ENCODE peak calls at places on chromosome 11, in seven cellular contexts. U is OCI-LY7, K is cardiac muscle cell, M is kidney epithelial cell, H is tibial artery, D is uterus, W is epithelial cell of esophagus. G is an unnamed sample.
A peak's percentile ranks its signal among the peaks of the same experiment; 100 is the strongest.

GRCh38 chr11:66981976-66982578 is 7.0 kb downstream of the C11orf86 start:
- DNase-seq in U (no peak), K (no peak), M (peak; percentile 72), H (peak; percentile 90), D (peak; percentile 50), W (peak; percentile 94), G (peak; percentile 97)

GRCh38 chr11:9796854-9797253 is 133.0 kb downstream of the SWAP70 start:
- DNase-seq in U (no peak), K (no peak), M (no peak), H (no peak), D (no peak), W (no peak), G (peak; percentile 61)

GRCh38 chr11:31887180-31887579 is 76.1 kb upstream of the PAX6 start:
- DNase-seq in U (no peak), K (no peak), M (no peak), H (no peak), D (no peak), W (no peak), G (no peak)

GRCh38 chr11:130765369-130765768 is 150.9 kb downstream of the SNX19 start:
- DNase-seq in U (no peak), K (no peak), M (no peak), H (no peak), D (no peak), W (no peak), G (no peak)

GRCh38 chr11:882593-882992 is 28.0 kb downstream of the CHID1 start:
- DNase-seq in U (no peak), K (no peak), M (no peak), H (no peak), D (no peak), W (no peak), G (peak; percentile 54)

GRCh38 chr11:73968356-73968966 is 14.2 kb downstream of the UCP2 start:
- DNase-seq in U (no peak), K (no peak), M (no peak), H (no peak), D (no peak), W (no peak), G (no peak)

GRCh38 chr11:107683807-107684206 is 28.0 kb downstream of the SLN start:
- DNase-seq in U (peak; percentile 2), K (no peak), M (no peak), H (no peak), D (no peak), W (peak; percentile 37), G (peak; percentile 19)

GRCh38 chr11:61913699-61914395 is 3.5 kb downstream of the RAB3IL1 start:
- DNase-seq in U (no peak), K (no peak), M (no peak), H (peak; percentile 19), D (no peak), W (no peak), G (no peak)

GRCh38 chr11:69431136-69431535 is 50.3 kb upstream of the LINC01488 start:
- DNase-seq in U (no peak), K (no peak), M (no peak), H (no peak), D (no peak), W (no peak), G (no peak)

GRCh38 chr11:67674442-67674871 is at the start of gene ALDH3B2:
- DNase-seq in U (no peak), K (no peak), M (peak; percentile 2), H (no peak), D (no peak), W (peak; percentile 97), G (no peak)

GRCh38 chr11:72278911-72279310 is 34.9 kb upstream of the PHOX2A start:
- DNase-seq in U (no peak), K (no peak), M (peak; percentile 18), H (no peak), D (no peak), W (peak; percentile 13), G (peak; percentile 18)

GRCh38 chr11:11998091-11998781 is 10.2 kb downstream of the DKK3 start:
- DNase-seq in U (no peak), K (no peak), M (peak; percentile 82), H (no peak), D (no peak), W (peak; percentile 89), G (peak; percentile 86)

GRCh38 chr11:94546886-94547285 is 3.2 kb downstream of the FUT4 start:
- DNase-seq in U (no peak), K (peak; percentile 18), M (no peak), H (no peak), D (no peak), W (peak; percentile 63), G (peak; percentile 25)

GRCh38 chr11:118913411-118914125 is 12.2 kb downstream of the BCL9L start:
- DNase-seq in U (no peak), K (no peak), M (no peak), H (no peak), D (peak; percentile 33), W (peak; percentile 39), G (no peak)

GRCh38 chr11:48093795-48094642 is 113.7 kb downstream of the PTPRJ start:
- DNase-seq in U (no peak), K (peak; percentile 66), M (no peak), H (no peak), D (no peak), W (peak; percentile 23), G (peak; percentile 61)

GRCh38 chr11:9155930-9156329 is 64.5 kb upstream of the SCUBE2 start:
- DNase-seq in U (no peak), K (no peak), M (no peak), H (no peak), D (no peak), W (no peak), G (no peak)

GRCh38 chr11:74466916-74467885 is at the start of gene KCNE3:
- DNase-seq in U (no peak), K (no peak), M (no peak), H (peak; percentile 39), D (peak; percentile 68), W (no peak), G (peak; percentile 37)

GRCh38 chr11:113906515-113906914 is 1.9 kb downstream of the HTR3B start:
- DNase-seq in U (no peak), K (no peak), M (no peak), H (no peak), D (no peak), W (no peak), G (no peak)

GRCh38 chr11:113907155-113907554 is 2.6 kb downstream of the HTR3B start:
- DNase-seq in U (no peak), K (no peak), M (no peak), H (no peak), D (no peak), W (no peak), G (peak; percentile 4)

GRCh38 chr11:113904379-113905101 is at the start of gene HTR3B:
- DNase-seq in U (no peak), K (no peak), M (no peak), H (no peak), D (no peak), W (no peak), G (no peak)

GRCh38 chr11:113907681-113908080 is 3.1 kb downstream of the HTR3B start:
- DNase-seq in U (no peak), K (no peak), M (no peak), H (no peak), D (no peak), W (no peak), G (no peak)

GRCh38 chr11:113906038-113906437 is 1.4 kb downstream of the HTR3B start:
- DNase-seq in U (no peak), K (peak; percentile 65), M (no peak), H (no peak), D (no peak), W (peak; percentile 63), G (peak; percentile 28)
- TF ChIP-seq CTCF in U (peak; percentile 27), K (peak; percentile 12), M (no peak), H (no peak), D (no peak), W (peak; percentile 36), G (peak; percentile 3)

DNA sequence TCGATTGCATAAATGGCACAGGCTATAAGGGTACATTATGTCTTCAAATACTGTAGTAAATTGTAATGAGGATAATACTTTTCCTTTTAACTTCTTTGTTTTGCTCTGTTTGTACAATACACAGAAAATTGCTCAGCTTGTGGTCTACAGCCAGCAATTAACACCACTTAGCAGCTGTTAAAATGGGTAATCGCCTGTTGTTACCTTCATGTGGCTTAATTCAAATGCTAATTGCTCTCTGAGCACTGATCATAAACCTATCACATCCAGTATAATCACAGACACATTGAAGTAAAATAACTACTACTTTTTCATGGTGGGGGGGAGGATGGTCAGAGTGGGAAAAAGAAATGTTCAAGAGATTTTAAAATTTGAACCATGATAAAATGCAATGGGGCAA is 1164.1 kb upstream of the CNTN5 start:
- DNase-seq in U (no peak), K (no peak), M (no peak), H (no peak), D (no peak), W (no peak), G (no peak)
- H3K4me3 ChIP-seq in U (no peak overlapping the region), K (no peak overlapping the region), M (no peak overlapping the region), H (no peak overlapping the region), D (no peak overlapping the region), W (no peak overlapping the region), G (no peak overlapping the region)

DNA sequence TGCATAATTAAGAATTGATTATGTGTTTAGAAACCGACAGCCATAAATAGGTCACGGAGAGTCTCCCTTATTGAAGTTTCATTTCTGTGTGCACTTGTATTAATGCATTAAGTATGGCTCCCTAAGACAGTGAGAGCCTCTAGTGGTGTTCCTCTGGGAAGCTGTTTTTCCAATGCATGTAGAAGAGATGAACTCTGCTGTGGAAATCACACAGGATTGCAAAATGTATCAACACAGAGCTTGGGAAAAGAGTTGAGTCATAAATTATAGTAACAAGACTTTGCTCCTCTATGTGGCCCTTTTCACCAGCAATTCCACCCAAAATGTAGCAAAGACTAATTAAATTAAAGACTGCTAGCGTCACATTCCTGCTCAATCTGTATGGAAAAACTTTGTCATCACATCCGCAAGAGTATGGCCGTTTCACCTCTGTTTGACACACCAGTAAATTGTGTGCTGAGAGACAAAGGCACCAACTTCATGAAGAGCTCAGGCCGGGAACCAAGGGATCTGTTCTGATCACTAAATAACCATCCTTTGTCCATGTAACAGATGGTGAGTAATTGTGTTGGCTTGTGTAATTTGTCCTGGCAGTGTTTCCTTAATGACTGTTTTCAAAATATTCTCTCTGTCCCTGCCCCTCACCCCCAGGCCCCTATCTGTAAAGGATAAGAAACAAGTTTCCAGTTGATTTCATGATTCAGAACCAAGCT is 209.2 kb upstream of the SORL1-AS1 start:
- DNase-seq in U (no peak), K (no peak), M (no peak), H (peak; percentile 52), D (no peak), W (peak; percentile 30), G (peak; percentile 79)
- TF ChIP-seq CTCF in U (no peak), K (peak; percentile 30), M (no peak), H (no peak), D (no peak), W (no peak), G (peak; percentile 25)

DNA sequence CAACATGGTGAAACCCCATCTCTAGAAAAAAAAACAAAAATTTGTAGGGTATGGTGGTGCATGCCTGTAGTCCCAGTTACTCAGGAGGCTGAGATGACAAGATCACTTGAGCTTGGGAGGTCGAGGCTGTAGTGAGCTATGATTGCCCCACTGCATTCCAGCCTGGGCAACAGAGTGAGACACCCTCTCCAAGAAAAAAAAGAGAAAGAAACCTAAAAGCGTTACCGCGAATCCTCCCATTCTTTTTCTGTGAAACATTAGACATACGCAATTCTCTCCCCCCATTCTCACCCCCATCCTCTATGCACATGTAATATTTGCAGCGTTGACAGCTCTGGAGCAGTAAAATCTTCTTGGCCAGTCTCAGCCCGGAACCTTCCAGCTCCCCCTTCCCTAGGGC is 2.1 kb downstream of the LRP4 start:
- DNase-seq in U (no peak), K (no peak), M (no peak), H (no peak), D (no peak), W (no peak), G (no peak)
- H3K4me3 ChIP-seq in U (peak overlapping the region; percentile 74), K (peak overlapping the region; percentile 51), M (peak overlapping the region; percentile 63), H (peak overlapping the region; percentile 53), D (peak overlapping the region; percentile 42), W (peak overlapping the region; percentile 76), G (peak overlapping the region; percentile 51)

G was measured in foreskin fibroblast.